ENCODE peak calls at places on chromosomes 6 and 20, in nine cellular contexts. K, N, R, U, Y, M, D, E and A are unnamed samples.

GRCh38 chr6:167153523-167153959 is 4.2 kb downstream of the GPR31 start:
- DNase-seq in K (no peak), N (peak), R (no peak), U (peak), Y (peak), M (no peak), D (peak), E (no peak), A (no peak)

GRCh38 chr20:56843817-56844216 is 214.7 kb downstream of the TFAP2C start:
- DNase-seq in K (no peak), N (no peak), R (no peak), U (no peak), Y (no peak), M (no peak), D (no peak), E (no peak), A (no peak)

GRCh38 chr6:132068766-132069165 is 117.6 kb upstream of the CCN2 start:
- DNase-seq in K (no peak), N (peak), R (no peak), U (no peak), Y (no peak), M (no peak), D (no peak), E (no peak), A (no peak)

GRCh38 chr6:144155529-144155928 is 5.2 kb downstream of the STX11 start:
- DNase-seq in K (no peak), N (no peak), R (no peak), U (no peak), Y (no peak), M (no peak), D (peak), E (no peak), A (no peak)

GRCh38 chr20:53126185-53126584 is 154.0 kb downstream of the TSHZ2 start:
- DNase-seq in K (no peak), N (no peak), R (no peak), U (no peak), Y (no peak), M (no peak), D (no peak), E (no peak), A (no peak)

GRCh38 chr6:44105146-44105545 is 22.1 kb downstream of the MRPL14 start:
- DNase-seq in K (no peak), N (no peak), R (no peak), U (no peak), Y (no peak), M (no peak), D (no peak), E (no peak), A (no peak)

GRCh38 chr6:39335780-39336541 is 13.5 kb upstream of the KCNK16 start:
- DNase-seq in K (no peak), N (no peak), R (peak), U (peak), Y (peak), M (no peak), D (no peak), E (no peak), A (no peak)

GRCh38 chr6:45045253-45045601 is 282.9 kb upstream of the RUNX2 start:
- DNase-seq in K (no peak), N (no peak), R (no peak), U (no peak), Y (no peak), M (no peak), D (no peak), E (no peak), A (no peak)

GRCh38 chr6:149112976-149113375 is 204.5 kb upstream of the TAB2 start:
- DNase-seq in K (no peak), N (no peak), R (no peak), U (no peak), Y (no peak), M (no peak), D (peak), E (no peak), A (no peak)

GRCh38 chr6:26195924-26196845 is 109.0 kb downstream of the HFE start:
- DNase-seq in K (no peak), N (peak), R (no peak), U (peak), Y (no peak), M (no peak), D (no peak), E (no peak), A (no peak)

GRCh38 chr6:132734694-132735236 is 20.9 kb upstream of the VNN1 start:
- DNase-seq in K (no peak), N (peak), R (no peak), U (peak), Y (no peak), M (no peak), D (no peak), E (peak), A (no peak)

GRCh38 chr6:38034269-38034914 is 214.9 kb downstream of the ZFAND3 start:
- DNase-seq in K (no peak), N (peak), R (peak), U (peak), Y (peak), M (no peak), D (no peak), E (peak), A (no peak)

GRCh38 chr6:120077489-120077888 is 727.9 kb upstream of the MAN1A1 start:
- DNase-seq in K (peak), N (peak), R (no peak), U (no peak), Y (no peak), M (no peak), D (no peak), E (peak), A (no peak)

GRCh38 chr6:101224751-101225150 is 168.8 kb upstream of the GRIK2 start:
- DNase-seq in K (no peak), N (no peak), R (no peak), U (no peak), Y (no peak), M (no peak), D (no peak), E (no peak), A (no peak)

GRCh38 chr6:31356946-31357466 is at the start of gene HLA-B:
- DNase-seq in K (peak), N (peak), R (peak), U (peak), Y (peak), M (peak), D (peak), E (peak), A (peak)

GRCh38 chr20:63708301-63709148 is 686 bp downstream of the ZGPAT start:
- DNase-seq in K (no peak), N (no peak), R (no peak), U (no peak), Y (no peak), M (no peak), D (no peak), E (no peak), A (no peak)

GRCh38 chr20:25089096-25089495 is 7.2 kb upstream of the VSX1 start:
- DNase-seq in K (no peak), N (no peak), R (no peak), U (no peak), Y (no peak), M (no peak), D (no peak), E (no peak), A (no peak)

GRCh38 chr6:98946266-98946817 is 1.4 kb downstream of the FBXL4 start:
- DNase-seq in K (no peak), N (peak), R (no peak), U (no peak), Y (no peak), M (no peak), D (no peak), E (no peak), A (no peak)

GRCh38 chr6:112362827-112363565 is 15.9 kb downstream of the RFPL4B start:
- DNase-seq in K (no peak), N (peak), R (no peak), U (no peak), Y (peak), M (no peak), D (no peak), E (no peak), A (no peak)

GRCh38 chr6:137512768-137513605 is 18.8 kb upstream of the OLIG3 start:
- DNase-seq in K (no peak), N (no peak), R (no peak), U (no peak), Y (no peak), M (no peak), D (no peak), E (no peak), A (no peak)

GRCh38 chr6:19180348-19181073 is 656.7 kb upstream of the ID4 start:
- DNase-seq in K (no peak), N (peak), R (peak), U (no peak), Y (peak), M (peak), D (no peak), E (no peak), A (no peak)

GRCh38 chr6:14622135-14622534 is 504.6 kb downstream of the CD83 start:
- DNase-seq in K (no peak), N (no peak), R (no peak), U (no peak), Y (no peak), M (no peak), D (no peak), E (no peak), A (no peak)